ENCODE peak calls at places on chromosomes 13 and 19, in six cellular contexts. One of them, this sample, is unnamed.

GRCh38 chr19:2733930-2734588 is 5.8 kb downstream of the SLC39A3 start:
- DNase-seq in mesothelial cell of epicardium: no peak
- DNase-seq in thoracic aorta: no peak
- DNase-seq in AG09309: no peak
- DNase-seq in right lobe of liver: no peak
- DNase-seq in GM23338: no peak
- DNase-seq in this sample: no peak

GRCh38 chr13:100108913-100109507 is 20.1 kb downstream of the PCCA start:
- DNase-seq in GM23338: no peak
- DNase-seq in thoracic aorta: no peak
- DNase-seq in right lobe of liver: no peak
- DNase-seq in mesothelial cell of epicardium: no peak
- DNase-seq in AG09309: no peak
- DNase-seq in this sample: no peak

GRCh38 chr19:17790059-17790780 is 4.7 kb upstream of the B3GNT3 start:
- DNase-seq in GM23338: no peak
- DNase-seq in thoracic aorta: no peak
- DNase-seq in AG09309: no peak
- DNase-seq in mesothelial cell of epicardium: no peak
- DNase-seq in right lobe of liver: no peak
- DNase-seq in this sample: no peak

GRCh38 chr19:47697863-47698609 is 15.2 kb upstream of the EHD2 start:
- DNase-seq in AG09309: peak
- DNase-seq in right lobe of liver: peak
- DNase-seq in mesothelial cell of epicardium: no peak
- DNase-seq in GM23338: peak
- DNase-seq in thoracic aorta: no peak
- DNase-seq in this sample: peak

GRCh38 chr13:111394211-111394922 is 73.9 kb downstream of the TEX29 start:
- DNase-seq in AG09309: no peak
- DNase-seq in GM23338: no peak
- DNase-seq in thoracic aorta: no peak
- DNase-seq in mesothelial cell of epicardium: no peak
- DNase-seq in right lobe of liver: no peak
- DNase-seq in this sample: no peak

GRCh38 chr19:13119654-13120053 is 1.6 kb downstream of the NACC1 start:
- DNase-seq in AG09309: no peak
- DNase-seq in right lobe of liver: no peak
- DNase-seq in thoracic aorta: no peak
- DNase-seq in mesothelial cell of epicardium: no peak
- DNase-seq in GM23338: no peak
- DNase-seq in this sample: no peak

GRCh38 chr13:33312150-33312908 is 26.8 kb upstream of the STARD13 start:
- DNase-seq in GM23338: peak
- DNase-seq in thoracic aorta: no peak
- DNase-seq in mesothelial cell of epicardium: no peak
- DNase-seq in AG09309: no peak
- DNase-seq in right lobe of liver: no peak
- DNase-seq in this sample: no peak

GRCh38 chr13:32538234-32538620 is 368 bp downstream of the N4BP2L2 start:
- DNase-seq in mesothelial cell of epicardium: peak
- DNase-seq in GM23338: no peak
- DNase-seq in AG09309: no peak
- DNase-seq in right lobe of liver: peak
- DNase-seq in thoracic aorta: no peak
- DNase-seq in this sample: peak

GRCh38 chr19:30320916-30321315 is 51.3 kb upstream of the ZNF536 start:
- DNase-seq in right lobe of liver: no peak
- DNase-seq in AG09309: no peak
- DNase-seq in thoracic aorta: no peak
- DNase-seq in GM23338: no peak
- DNase-seq in mesothelial cell of epicardium: no peak
- DNase-seq in this sample: no peak

GRCh38 chr19:38360839-38361631 is 13.3 kb upstream of the PSMD8 start:
- DNase-seq in mesothelial cell of epicardium: no peak
- DNase-seq in right lobe of liver: no peak
- DNase-seq in GM23338: no peak
- DNase-seq in AG09309: no peak
- DNase-seq in thoracic aorta: no peak
- DNase-seq in this sample: no peak

GRCh38 chr13:79869326-79869725 is 388.4 kb downstream of the NDFIP2 start:
- DNase-seq in right lobe of liver: no peak
- DNase-seq in thoracic aorta: no peak
- DNase-seq in GM23338: peak
- DNase-seq in AG09309: no peak
- DNase-seq in mesothelial cell of epicardium: no peak
- DNase-seq in this sample: no peak

GRCh38 chr13:46866150-46866549 is 30.7 kb downstream of the HTR2A start:
- DNase-seq in right lobe of liver: peak
- DNase-seq in mesothelial cell of epicardium: peak
- DNase-seq in AG09309: peak
- DNase-seq in thoracic aorta: no peak
- DNase-seq in GM23338: peak
- DNase-seq in this sample: no peak

GRCh38 chr19:47099576-47100050 is 14.0 kb downstream of the ZC3H4 start:
- DNase-seq in mesothelial cell of epicardium: no peak
- DNase-seq in thoracic aorta: no peak
- DNase-seq in GM23338: no peak
- DNase-seq in AG09309: no peak
- DNase-seq in right lobe of liver: no peak
- DNase-seq in this sample: no peak

GRCh38 chr13:59425211-59425721 is 738.5 kb downstream of the DIAPH3 start:
- DNase-seq in AG09309: peak
- DNase-seq in GM23338: no peak
- DNase-seq in mesothelial cell of epicardium: no peak
- DNase-seq in thoracic aorta: no peak
- DNase-seq in right lobe of liver: no peak
- DNase-seq in this sample: no peak

GRCh38 chr19:38736413-38737280 is 7.6 kb downstream of the CAPN12 start:
- DNase-seq in mesothelial cell of epicardium: no peak
- DNase-seq in GM23338: peak
- DNase-seq in right lobe of liver: peak
- DNase-seq in thoracic aorta: no peak
- DNase-seq in AG09309: no peak
- DNase-seq in this sample: no peak

DNA sequence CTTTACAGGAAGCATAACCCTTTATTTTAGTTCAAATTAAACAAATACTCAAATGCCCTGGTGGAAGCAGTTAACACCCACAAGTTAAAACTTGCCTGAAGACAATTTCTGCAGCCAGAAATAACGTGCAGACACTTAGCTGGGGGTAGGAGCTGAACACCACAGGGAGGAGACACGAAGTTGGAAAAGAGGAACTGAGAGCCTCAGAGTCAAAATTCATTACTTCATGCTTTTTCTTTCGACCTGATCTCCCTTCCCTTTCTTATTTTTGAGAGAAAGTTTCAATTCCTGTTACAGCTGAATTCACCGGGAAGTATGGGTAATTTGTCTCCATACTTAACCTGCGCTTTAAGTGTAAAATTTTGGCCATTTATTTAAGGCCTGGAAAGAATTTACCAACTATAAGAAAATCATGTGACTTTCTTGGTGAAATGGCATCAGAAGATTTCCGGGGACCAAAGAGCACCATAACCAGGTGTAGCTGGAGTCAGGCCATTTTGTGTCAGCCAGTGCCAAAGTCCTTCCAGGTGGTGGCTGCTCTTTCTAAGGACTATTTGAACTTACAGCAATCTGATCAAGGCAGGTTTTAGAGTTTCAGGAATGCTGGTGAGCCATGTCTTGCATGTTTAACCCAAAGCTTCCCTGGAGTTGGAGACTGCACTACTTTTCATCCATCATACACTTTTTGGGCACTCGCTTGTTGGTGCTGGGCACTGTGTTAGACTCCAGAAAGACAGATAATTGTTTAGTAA is 46.5 kb upstream of the RCBTB2 start:
- DNase-seq in AG09309: no peak
- DNase-seq in thoracic aorta: no peak
- DNase-seq in mesothelial cell of epicardium: no peak
- DNase-seq in right lobe of liver: no peak
- DNase-seq in GM23338: no peak
- DNase-seq in this sample: no peak
- TF ChIP-seq CTCF in AG09309: no peak
- TF ChIP-seq CTCF in thoracic aorta: no peak
- TF ChIP-seq CTCF in mesothelial cell of epicardium: no peak
- TF ChIP-seq CTCF in right lobe of liver: peak
- TF ChIP-seq CTCF in GM23338: no peak
- TF ChIP-seq CTCF in this sample: no peak

GRCh38 chr19:50908311-50908710 is 2.9 kb downstream of the KLK4 start:
- DNase-seq in GM23338: no peak
- DNase-seq in mesothelial cell of epicardium: no peak
- DNase-seq in AG09309: no peak
- DNase-seq in right lobe of liver: no peak
- DNase-seq in thoracic aorta: no peak
- DNase-seq in this sample: no peak

GRCh38 chr19:50910722-50911121 is 473 bp downstream of the KLK4 start:
- DNase-seq in AG09309: no peak
- DNase-seq in thoracic aorta: no peak
- DNase-seq in right lobe of liver: no peak
- DNase-seq in mesothelial cell of epicardium: no peak
- DNase-seq in GM23338: no peak
- DNase-seq in this sample: no peak

GRCh38 chr19:50909240-50910070 is 1.7 kb downstream of the KLK4 start:
- DNase-seq in right lobe of liver: peak
- DNase-seq in AG09309: no peak
- DNase-seq in GM23338: peak
- DNase-seq in mesothelial cell of epicardium: peak
- DNase-seq in thoracic aorta: no peak
- DNase-seq in this sample: peak

GRCh38 chr19:50902640-50903039 is 8.6 kb downstream of the KLK4 start:
- DNase-seq in GM23338: no peak
- DNase-seq in right lobe of liver: no peak
- DNase-seq in thoracic aorta: no peak
- DNase-seq in mesothelial cell of epicardium: no peak
- DNase-seq in AG09309: no peak
- DNase-seq in this sample: no peak

DNA sequence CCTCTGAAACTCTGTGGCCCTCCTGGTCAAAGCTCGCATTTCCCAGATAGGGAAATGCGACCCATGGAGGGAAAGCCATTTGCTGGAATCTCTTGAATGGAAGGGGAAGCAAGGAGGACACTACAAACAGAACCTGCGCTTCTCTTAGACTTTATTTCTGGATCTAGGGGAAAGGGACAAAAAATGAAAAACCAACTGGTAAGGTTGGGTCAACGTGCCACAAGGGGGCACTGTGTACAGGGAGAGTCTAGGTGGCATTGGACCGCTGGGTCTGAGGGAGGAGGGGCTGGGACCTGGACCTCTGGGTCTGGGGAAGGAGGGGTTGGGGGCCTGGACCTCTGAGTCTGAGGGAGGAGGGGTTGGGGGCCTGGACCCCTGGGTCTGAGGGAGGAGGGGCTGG is 5.0 kb downstream of the KLK4 start:
- DNase-seq in GM23338: peak
- DNase-seq in right lobe of liver: no peak
- DNase-seq in mesothelial cell of epicardium: no peak
- DNase-seq in AG09309: no peak
- DNase-seq in thoracic aorta: no peak
- DNase-seq in this sample: peak
- TF ChIP-seq CTCF in GM23338: peak
- TF ChIP-seq CTCF in right lobe of liver: no peak
- TF ChIP-seq CTCF in mesothelial cell of epicardium: peak
- TF ChIP-seq CTCF in AG09309: peak
- TF ChIP-seq CTCF in thoracic aorta: no peak
- TF ChIP-seq CTCF in this sample: peak

DNA sequence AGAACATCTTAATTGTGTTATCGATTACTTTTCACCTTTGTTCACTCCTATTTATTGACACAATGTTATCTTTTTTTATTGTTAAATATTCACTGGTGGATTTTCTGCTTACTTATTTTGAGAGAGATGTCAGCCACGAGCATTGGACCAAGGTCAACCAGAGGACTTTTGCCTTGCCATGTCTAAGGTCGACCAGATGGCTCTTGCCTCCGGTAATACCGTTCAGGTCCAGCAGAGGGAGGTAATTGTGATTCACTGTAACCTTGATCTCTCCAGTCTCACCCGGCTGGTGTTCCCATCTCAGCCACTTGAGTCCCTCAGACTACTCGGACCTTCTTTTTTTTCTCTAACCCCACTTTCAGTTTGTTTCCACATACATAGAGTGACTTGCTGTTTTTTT is 1438.1 kb downstream of the UQCRFS1 start:
- DNase-seq in GM23338: peak
- DNase-seq in thoracic aorta: no peak
- DNase-seq in right lobe of liver: no peak
- DNase-seq in AG09309: no peak
- DNase-seq in mesothelial cell of epicardium: no peak
- DNase-seq in this sample: no peak
- TF ChIP-seq CTCF in GM23338: peak
- TF ChIP-seq CTCF in thoracic aorta: no peak
- TF ChIP-seq CTCF in right lobe of liver: peak
- TF ChIP-seq CTCF in AG09309: peak
- TF ChIP-seq CTCF in mesothelial cell of epicardium: no peak
- TF ChIP-seq CTCF in this sample: peak

DNA sequence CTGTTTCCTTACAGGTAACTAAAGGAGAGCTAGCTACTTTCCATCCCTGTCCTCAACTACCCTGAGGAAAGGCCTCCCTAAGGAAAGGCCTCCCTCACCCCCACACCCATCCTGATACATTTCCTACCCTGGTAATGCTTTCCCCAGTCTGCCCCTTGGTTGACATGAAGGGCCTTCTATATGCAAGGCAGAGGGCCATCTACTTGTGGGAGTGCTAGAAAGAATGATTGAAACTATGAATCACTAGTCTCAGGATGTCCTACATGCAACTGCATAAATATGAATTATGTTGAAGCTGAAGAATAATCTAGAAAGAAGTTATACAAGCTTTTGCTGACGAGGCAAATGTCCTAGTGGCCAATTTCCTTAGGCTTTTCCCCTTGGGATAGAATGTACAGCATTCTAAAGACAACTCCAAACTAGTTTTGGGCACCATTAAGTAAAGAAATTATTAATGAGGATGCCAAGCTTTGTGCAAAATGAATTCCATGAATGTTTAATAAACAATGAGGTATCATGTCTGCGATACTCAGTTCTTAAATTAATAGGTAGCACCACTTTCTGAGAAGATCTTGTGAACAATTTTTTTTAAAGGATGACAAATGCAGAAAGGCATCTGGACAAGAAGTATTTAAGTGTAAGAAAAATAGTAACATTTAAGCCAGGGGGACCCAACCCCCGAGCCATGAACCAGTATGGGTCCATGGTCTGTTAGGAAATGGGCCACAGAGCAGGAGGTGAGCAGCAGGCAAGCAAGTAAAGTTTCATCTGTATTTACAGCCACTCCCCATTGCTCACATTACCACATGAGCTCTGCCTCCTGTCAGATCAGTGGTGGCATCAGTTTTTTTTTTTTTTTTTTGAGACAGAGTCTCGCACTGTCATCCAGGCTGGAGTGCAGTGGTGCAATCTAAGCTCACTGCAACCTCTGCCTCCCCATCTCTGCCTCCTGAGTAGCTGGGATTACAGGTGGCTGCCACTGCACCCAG is 223.0 kb downstream of the LHFPL6 start:
- DNase-seq in GM23338: no peak
- DNase-seq in mesothelial cell of epicardium: no peak
- DNase-seq in thoracic aorta: no peak
- DNase-seq in AG09309: no peak
- DNase-seq in right lobe of liver: no peak
- DNase-seq in this sample: no peak
- TF ChIP-seq CTCF in GM23338: no peak
- TF ChIP-seq CTCF in mesothelial cell of epicardium: no peak
- TF ChIP-seq CTCF in thoracic aorta: no peak
- TF ChIP-seq CTCF in AG09309: no peak
- TF ChIP-seq CTCF in right lobe of liver: no peak
- TF ChIP-seq CTCF in this sample: no peak

This sample was measured in endothelial cell.